ENCODE peak calls at places on chromosomes 13 and 19, in nine cellular contexts. O is GM23248, G is neural progenitor cell, H is OCI-LY7, X is PC-3, L is SK-N-SH, Q is MM.1S, C is HCT116, K is GM23338. R is an unnamed sample.
A peak's percentile ranks its signal among the peaks of the same experiment; 100 is the strongest.

GRCh38 chr13:38415233-38415632 is 65.6 kb downstream of the UFM1 start:
- DNase-seq in O (no peak), G (no peak), H (peak; percentile 21), X (no peak), L (no peak), Q (peak; percentile 83), C (no peak), K (no peak), R (no peak)

GRCh38 chr13:87128006-87128405 is 543.2 kb upstream of the SLITRK5 start:
- DNase-seq in O (peak; percentile 80), G (peak; percentile 90), H (no peak), X (no peak), L (no peak), Q (no peak), C (no peak), K (peak; percentile 85), R (no peak)

GRCh38 chr13:70755411-70755810 is 647.2 kb upstream of the KLHL1 start:
- DNase-seq in O (no peak), G (no peak), H (no peak), X (no peak), L (no peak), Q (no peak), C (no peak), K (no peak), R (no peak)

GRCh38 chr13:74246398-74246975 is 112.3 kb upstream of the KLF12 start:
- DNase-seq in O (peak; percentile 61), G (no peak), H (no peak), X (no peak), L (no peak), Q (no peak), C (no peak), K (no peak), R (no peak)

GRCh38 chr13:100753391-100753790 is 78.8 kb upstream of the TMTC4 start:
- DNase-seq in O (no peak), G (no peak), H (no peak), X (no peak), L (no peak), Q (peak; percentile 54), C (no peak), K (no peak), R (no peak)

GRCh38 chr13:82963466-82963865 is 918.8 kb downstream of the SLITRK1 start:
- DNase-seq in O (no peak), G (no peak), H (no peak), X (no peak), L (no peak), Q (no peak), C (no peak), K (no peak), R (no peak)

GRCh38 chr19:47729799-47730520 is 15.4 kb upstream of the NOP53 start:
- DNase-seq in O (peak; percentile 36), G (peak; percentile 82), H (no peak), X (peak; percentile 80), L (peak; percentile 91), Q (no peak), C (no peak), K (peak; percentile 97), R (peak; percentile 84)

GRCh38 chr13:34993470-34993869 is 51.4 kb downstream of the NBEA start:
- DNase-seq in O (peak; percentile 11), G (no peak), H (no peak), X (peak; percentile 61), L (no peak), Q (no peak), C (no peak), K (no peak), R (no peak)

GRCh38 chr13:107767119-107767518 is 448.2 kb downstream of the LIG4 start:
- DNase-seq in O (peak; percentile 16), G (no peak), H (no peak), X (peak; percentile 38), L (peak; percentile 76), Q (no peak), C (no peak), K (no peak), R (peak; percentile 8)

GRCh38 chr19:1278713-1279112 is 3.4 kb downstream of the FAM174C start:
- DNase-seq in O (no peak), G (no peak), H (no peak), X (no peak), L (no peak), Q (no peak), C (no peak), K (no peak), R (no peak)

GRCh38 chr13:73060251-73061160 is 1.7 kb downstream of the KLF5 start:
- DNase-seq in O (peak; percentile 90), G (peak; percentile 37), H (no peak), X (peak; percentile 60), L (peak; percentile 52), Q (no peak), C (no peak), K (no peak), R (peak; percentile 55)

GRCh38 chr13:76798037-76798436 is 88.2 kb downstream of the KCTD12 start:
- DNase-seq in O (peak; percentile 17), G (no peak), H (no peak), X (no peak), L (no peak), Q (no peak), C (no peak), K (no peak), R (no peak)

GRCh38 chr13:111874981-111875380 is 192.0 kb upstream of the SOX1 start:
- DNase-seq in O (no peak), G (no peak), H (no peak), X (no peak), L (no peak), Q (no peak), C (no peak), K (no peak), R (no peak)

GRCh38 chr13:96294930-96295657 is 205.2 kb downstream of the HS6ST3 start:
- DNase-seq in O (no peak), G (no peak), H (no peak), X (no peak), L (no peak), Q (peak; percentile 8), C (no peak), K (peak; percentile 81), R (no peak)

GRCh38 chr13:51331354-51331861 is 8.1 kb upstream of the SERPINE3 start:
- DNase-seq in O (no peak), G (no peak), H (no peak), X (no peak), L (no peak), Q (no peak), C (no peak), K (no peak), R (no peak)

GRCh38 chr13:91184244-91184926 is 163.1 kb upstream of the MIR17HG start:
- DNase-seq in O (peak; percentile 2), G (no peak), H (no peak), X (peak; percentile 23), L (no peak), Q (no peak), C (no peak), K (no peak), R (no peak)

GRCh38 chr19:29287061-29287460 is 74.1 kb upstream of the UQCRFS1 start:
- DNase-seq in O (no peak), G (no peak), H (no peak), X (no peak), L (peak; percentile 47), Q (no peak), C (no peak), K (no peak), R (no peak)

GRCh38 chr13:47252627-47253026 is 355.8 kb upstream of the HTR2A start:
- DNase-seq in O (peak; percentile 70), G (no peak), H (no peak), X (no peak), L (no peak), Q (no peak), C (no peak), K (no peak), R (no peak)

GRCh38 chr13:108919036-108919907 is 289.9 kb downstream of the MYO16 start:
- DNase-seq in O (no peak), G (no peak), H (no peak), X (peak; percentile 80), L (no peak), Q (no peak), C (no peak), K (no peak), R (no peak)

GRCh38 chr13:106373989-106374572 is 161.4 kb downstream of the EFNB2 start:
- DNase-seq in O (peak; percentile 41), G (no peak), H (no peak), X (no peak), L (no peak), Q (no peak), C (no peak), K (no peak), R (peak; percentile 40)
- TF ChIP-seq EZH2phosphoT487 in O (no peak), G (no peak), H (no peak), X (no peak), L (no peak), Q (no peak), C (no peak), K (no peak), R (no peak)

GRCh38 chr13:98990701-98991100 is 12.8 kb upstream of the DOCK9 start:
- DNase-seq in O (no peak), G (no peak), H (no peak), X (peak; percentile 32), L (no peak), Q (no peak), C (no peak), K (peak; percentile 65), R (no peak)
- H3K4me2 ChIP-seq in O (no peak overlapping the region), G (no peak overlapping the region), H (no peak overlapping the region), X (no peak overlapping the region), L (no peak overlapping the region), Q (no peak overlapping the region), C (no peak overlapping the region), K (no peak overlapping the region), R (no peak overlapping the region)

GRCh38 chr13:114033541-114034315 is 59.9 kb upstream of the C13orf46 start:
- DNase-seq in O (no peak), G (no peak), H (no peak), X (no peak), L (no peak), Q (no peak), C (no peak), K (no peak), R (no peak)

GRCh38 chr13:114029866-114030625 is 56.2 kb upstream of the C13orf46 start:
- DNase-seq in O (no peak), G (no peak), H (no peak), X (no peak), L (no peak), Q (no peak), C (no peak), K (no peak), R (no peak)

GRCh38 chr13:114032121-114032799 is 58.4 kb upstream of the C13orf46 start:
- DNase-seq in O (peak; percentile 73), G (no peak), H (no peak), X (no peak), L (no peak), Q (no peak), C (no peak), K (no peak), R (no peak)

GRCh38 chr13:114031631-114032030 is 57.8 kb upstream of the C13orf46 start:
- DNase-seq in O (peak; percentile 36), G (no peak), H (no peak), X (no peak), L (no peak), Q (no peak), C (no peak), K (no peak), R (no peak)

GRCh38 chr13:114030666-114031610 is 57.1 kb upstream of the C13orf46 start:
- DNase-seq in O (no peak), G (no peak), H (no peak), X (no peak), L (no peak), Q (no peak), C (no peak), K (no peak), R (no peak)
- TF ChIP-seq EZH2phosphoT487 in O (no peak), G (no peak), H (no peak), X (no peak), L (no peak), Q (no peak), C (no peak), K (no peak), R (no peak)

GRCh38 chr13:79870123-79870522 is 389.2 kb downstream of the NDFIP2 start:
- DNase-seq in O (peak; percentile 28), G (no peak), H (no peak), X (no peak), L (no peak), Q (no peak), C (no peak), K (peak; percentile 23), R (no peak)
- H3K4me2 ChIP-seq in O (no peak overlapping the region), G (peak overlapping the region; percentile 15), H (no peak overlapping the region), X (no peak overlapping the region), L (no peak overlapping the region), Q (no peak overlapping the region), C (no peak overlapping the region), K (peak overlapping the region; percentile 47), R (no peak overlapping the region)